ENCODE peak calls at places on chromosomes 16 and 17, in ten cellular contexts. E is NCI-H2171 treated with DMSO at 0.1 percent for 48 hours; D is ACHN; P is amniotic stem cell; N is transverse colon; M is EH; Q is activated CD8-positive, alpha-beta memory T cell treated with anti-CD3 and anti-CD28 coated beads for 1 hour; Y is CD4-positive, alpha-beta T cell; R is MM.1S; V is skeletal muscle cell. X is an unnamed sample.

GRCh38 chr17:20300399-20301037 is 166.8 kb downstream of the LGALS9B start:
- DNase-seq in E (no peak), D (no peak), P (no peak), N (no peak), M (peak; percentile 88), Q (no peak), Y (no peak), R (no peak), V (peak; percentile 72), X (no peak)

GRCh38 chr16:4461250-4462085 is 13.0 kb downstream of the NMRAL1 start:
- DNase-seq in E (no peak), D (no peak), P (no peak), N (no peak), M (no peak), Q (no peak), Y (no peak), R (no peak), V (no peak), X (no peak)

GRCh38 chr17:49278076-49278475 is 47.5 kb upstream of the PHOSPHO1 start:
- DNase-seq in E (no peak), D (no peak), P (no peak), N (no peak), M (no peak), Q (no peak), Y (no peak), R (no peak), V (no peak), X (no peak)

GRCh38 chr16:7713244-7713643 is 380.6 kb downstream of the RBFOX1 start:
- DNase-seq in E (no peak), D (no peak), P (no peak), N (no peak), M (no peak), Q (no peak), Y (no peak), R (no peak), V (no peak), X (no peak)

GRCh38 chr16:26442333-26442732 is 624.4 kb upstream of the C16orf82 start:
- DNase-seq in E (no peak), D (no peak), P (no peak), N (no peak), M (no peak), Q (no peak), Y (no peak), R (no peak), V (no peak), X (no peak)

GRCh38 chr17:22435231-22435974 is 743.1 kb downstream of the KCNJ18 start:
- DNase-seq in E (no peak), D (no peak), P (no peak), N (no peak), M (no peak), Q (no peak), Y (no peak), R (no peak), V (no peak), X (no peak)

GRCh38 chr17:37082461-37082860 is 133.7 kb downstream of the AATF start:
- DNase-seq in E (no peak), D (no peak), P (no peak), N (no peak), M (no peak), Q (no peak), Y (no peak), R (no peak), V (no peak), X (no peak)

GRCh38 chr17:8555062-8555461 is 75.5 kb downstream of the MYH10 start:
- DNase-seq in E (no peak), D (no peak), P (no peak), N (no peak), M (peak; percentile 55), Q (no peak), Y (no peak), R (no peak), V (no peak), X (no peak)

GRCh38 chr17:42554250-42555121 is 1.8 kb downstream of the HSD17B1 start:
- DNase-seq in E (peak; percentile 75), D (peak; percentile 87), P (peak; percentile 67), N (peak; percentile 92), M (peak; percentile 84), Q (peak; percentile 42), Y (peak; percentile 66), R (peak; percentile 79), V (peak; percentile 45), X (peak; percentile 89)

GRCh38 chr17:3665834-3666233 is 2.5 kb downstream of the TAX1BP3 start:
- DNase-seq in E (no peak), D (no peak), P (no peak), N (no peak), M (no peak), Q (no peak), Y (no peak), R (peak; percentile 3), V (no peak), X (no peak)

GRCh38 chr16:4261557-4262172 is 11.2 kb downstream of the TFAP4 start:
- DNase-seq in E (no peak), D (peak; percentile 28), P (no peak), N (peak; percentile 24), M (no peak), Q (no peak), Y (no peak), R (no peak), V (no peak), X (no peak)

GRCh38 chr17:2122641-2123302 is 67.9 kb downstream of the HIC1 start:
- DNase-seq in E (no peak), D (no peak), P (no peak), N (peak; percentile 58), M (peak; percentile 46), Q (no peak), Y (no peak), R (no peak), V (no peak), X (peak; percentile 70)

GRCh38 chr17:19433727-19434340 is 22.8 kb downstream of the RNF112 start:
- DNase-seq in E (no peak), D (no peak), P (no peak), N (no peak), M (no peak), Q (no peak), Y (no peak), R (no peak), V (no peak), X (no peak)

GRCh38 chr16:26413780-26414179 is 652.9 kb upstream of the C16orf82 start:
- DNase-seq in E (no peak), D (no peak), P (no peak), N (no peak), M (no peak), Q (no peak), Y (no peak), R (no peak), V (no peak), X (no peak)

X was measured in ureter.